ENCODE peak calls at places on chromosomes 5 and 9, in five cellular contexts. H is stomach, S is GM12878, V is HCT116, K is GM23338. M is an unnamed sample.

GRCh38 chr5:37900692-37901091 is 60.9 kb upstream of the GDNF start:
- DNase-seq in K (peak; percentile 46), V (peak; percentile 10), S (no peak), H (peak; percentile 27), M (no peak)

GRCh38 chr5:176157656-176158055 is 80.6 kb upstream of the SIMC1 start:
- DNase-seq in V (no peak), H (no peak), S (no peak), K (no peak), M (no peak)

GRCh38 chr9:77170991-77171699 is 6.2 kb upstream of the VPS13A start:
- DNase-seq in V (no peak), K (no peak), S (no peak), H (no peak), M (no peak)

GRCh38 chr9:137279741-137280477 is 2.4 kb downstream of the TOR4A start:
- DNase-seq in V (no peak), S (no peak), K (no peak), H (no peak), M (no peak)

GRCh38 chr5:149410721-149411432 is 31.8 kb upstream of the IL17B start:
- DNase-seq in S (no peak), H (no peak), K (no peak), V (no peak), M (no peak)

GRCh38 chr9:134331186-134332025 is 5.2 kb downstream of the RXRA start:
- DNase-seq in H (no peak), S (no peak), K (no peak), V (no peak), M (no peak)

GRCh38 chr5:53430618-53431252 is 49.7 kb upstream of the FST start:
- DNase-seq in H (no peak), S (no peak), K (peak; percentile 41), V (peak; percentile 53), M (no peak)

GRCh38 chr5:168947212-168947868 is 353.6 kb downstream of the SLIT3 start:
- DNase-seq in S (no peak), V (no peak), K (peak; percentile 86), H (peak; percentile 59), M (peak; percentile 27)

GRCh38 chr5:140039561-140039960 is 3.5 kb downstream of the NRG2 start:
- DNase-seq in S (peak; percentile 37), K (no peak), H (no peak), V (no peak), M (no peak)

GRCh38 chr9:112705773-112706427 is 12.0 kb downstream of the INIP start:
- DNase-seq in H (peak; percentile 36), S (no peak), V (no peak), K (peak; percentile 78), M (no peak)

GRCh38 chr5:98904786-98905185 is 24.0 kb downstream of the CHD1 start:
- DNase-seq in S (no peak), H (no peak), V (no peak), K (no peak), M (no peak)

GRCh38 chr9:94906713-94907112 is 180.2 kb downstream of the AOPEP start:
- DNase-seq in S (no peak), K (no peak), H (no peak), V (no peak), M (no peak)

GRCh38 chr9:70136632-70137031 is 93.0 kb downstream of the MAMDC2 start:
- DNase-seq in H (no peak), S (no peak), K (no peak), V (no peak), M (no peak)

GRCh38 chr9:93807166-93808013 is 147.8 kb downstream of the BARX1 start:
- DNase-seq in K (no peak), V (no peak), S (no peak), H (no peak), M (no peak)

GRCh38 chr5:86909461-86909881 is 291.7 kb downstream of the COX7C start:
- DNase-seq in K (no peak), S (no peak), H (no peak), V (no peak), M (no peak)

GRCh38 chr5:43609752-43610151 is 6.8 kb downstream of the NNT start:
- DNase-seq in S (no peak), H (no peak), K (no peak), V (no peak), M (no peak)

GRCh38 chr9:138117101-138117750 is 239.6 kb downstream of the CACNA1B start:
- DNase-seq in S (no peak), V (no peak), K (no peak), H (peak; percentile 5), M (peak; percentile 7)

GRCh38 chr9:38067892-38068615 is 973 bp downstream of the SHB start:
- DNase-seq in H (no peak), S (no peak), K (peak; percentile 38), V (no peak), M (no peak)

GRCh38 chr5:107672212-107673105 is 1.7 kb upstream of the EFNA5 start:
- DNase-seq in K (peak; percentile 99), H (peak; percentile 85), S (no peak), V (peak; percentile 88), M (peak; percentile 31)

GRCh38 chr9:112831281-112831851 is 59.3 kb downstream of the SLC46A2 start:
- DNase-seq in V (no peak), H (peak; percentile 77), S (no peak), K (no peak), M (no peak)

GRCh38 chr5:37886207-37886905 is 46.5 kb upstream of the GDNF start:
- DNase-seq in S (no peak), K (no peak), V (no peak), H (no peak), M (no peak)

GRCh38 chr9:110443878-110444245 is 106.2 kb upstream of the TXNDC8 start:
- DNase-seq in H (no peak), K (no peak), S (no peak), V (no peak), M (no peak)

GRCh38 chr5:68080282-68081050 is 135.1 kb upstream of the PIK3R1 start:
- DNase-seq in K (no peak), V (no peak), S (no peak), H (no peak), M (no peak)

GRCh38 chr5:77086611-77087483 is at the start of gene ZBED3:
- DNase-seq in V (peak; percentile 71), S (peak; percentile 30), H (peak; percentile 72), K (peak; percentile 87), M (peak; percentile 51)
- TF ChIP-seq POLR2AphosphoS5 in V (peak; percentile 58), S (no peak), H (peak; percentile 45), K (peak; percentile 32), M (no peak)

GRCh38 chr5:173778152-173778782 is 109.9 kb upstream of the CPEB4 start:
- DNase-seq in V (no peak), H (no peak), S (no peak), K (no peak), M (no peak)
- TF ChIP-seq POLR2AphosphoS5 in V (no peak), H (no peak), S (no peak), K (no peak), M (no peak)

GRCh38 chr5:13249854-13250253 is 694.6 kb downstream of the DNAH5 start:
- DNase-seq in S (no peak), V (no peak), H (no peak), K (no peak), M (no peak)
- TF ChIP-seq POLR2AphosphoS5 in S (no peak), V (no peak), H (no peak), K (no peak), M (no peak)

DNA sequence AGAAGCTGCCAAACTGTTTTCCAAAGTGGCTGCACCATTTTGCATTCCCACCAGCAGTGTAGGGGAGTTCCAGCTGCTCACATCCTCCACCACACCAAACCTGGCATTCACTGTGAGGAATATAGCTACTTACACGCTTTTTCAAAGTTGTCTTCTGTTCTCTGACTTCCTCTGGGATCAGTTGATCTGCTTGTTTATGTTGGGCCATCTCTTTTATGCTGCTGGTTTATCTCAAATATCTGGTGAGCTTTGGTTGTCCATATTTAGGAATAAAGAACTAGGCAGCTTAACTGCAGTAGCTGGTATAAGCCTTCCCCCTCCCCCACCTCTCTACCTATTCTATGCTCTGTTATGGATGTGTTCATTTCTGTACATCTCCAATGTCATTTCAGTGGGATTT is 8.5 kb upstream of the ZNF79 start:
- DNase-seq in V (no peak), S (no peak), H (no peak), K (no peak), M (no peak)
- TF ChIP-seq POLR2AphosphoS5 in V (no peak), S (no peak), H (peak; percentile 33), K (no peak), M (no peak)

GRCh38 chr9:132240860-132241482 is 79.1 kb downstream of the NTNG2 start:
- DNase-seq in H (peak; percentile 99), S (peak; percentile 66), V (peak; percentile 93), K (peak; percentile 99), M (peak; percentile 96)
- TF ChIP-seq POLR2AphosphoS5 in H (peak; percentile 29), S (no peak), V (no peak), K (peak; percentile 68), M (no peak)

M was measured in GM12892.